ENCODE peak calls at places on chromosomes 12 and 14, in four cellular contexts. Y, I, S and T are unnamed samples.

GRCh38 chr14:79415726-79416125 is 795.6 kb downstream of the DIO2 start:
- DNase-seq in Y (no peak), I (no peak), S (no peak), T (no peak)

GRCh38 chr14:20001863-20002262 is at the start of gene OR4Q2:
- DNase-seq in Y (no peak), I (no peak), S (no peak), T (no peak)

GRCh38 chr14:88834883-88835431 is 10.5 kb downstream of the TTC8 start:
- DNase-seq in Y (no peak), I (no peak), S (no peak), T (peak; percentile 2)

GRCh38 chr12:46470975-46471374 is 98.4 kb upstream of the SLC38A2 start:
- DNase-seq in Y (no peak), I (no peak), S (no peak), T (no peak)

GRCh38 chr12:122333142-122334087 is 67.1 kb upstream of the VPS33A start:
- DNase-seq in Y (no peak), I (no peak), S (no peak), T (no peak)

GRCh38 chr14:35387713-35388579 is 16.6 kb downstream of the NFKBIA start:
- DNase-seq in Y (no peak), I (no peak), S (no peak), T (no peak)

GRCh38 chr12:106903241-106903950 is 52.3 kb upstream of the TMEM263 start:
- DNase-seq in Y (peak; percentile 88), I (peak; percentile 76), S (peak; percentile 41), T (peak; percentile 77)

GRCh38 chr14:81436296-81437138 is 36.4 kb upstream of the STON2 start:
- DNase-seq in Y (peak; percentile 77), I (peak; percentile 88), S (peak; percentile 28), T (peak; percentile 64)

GRCh38 chr14:61196792-61197191 is 84.3 kb downstream of the TMEM30B start:
- DNase-seq in Y (no peak), I (no peak), S (no peak), T (no peak)

GRCh38 chr12:22670762-22671161 is 45.8 kb downstream of the ETNK1 start:
- DNase-seq in Y (no peak), I (no peak), S (peak; percentile 4), T (peak; percentile 42)

GRCh38 chr14:75088566-75089373 is 19.3 kb downstream of the ZC2HC1C start:
- DNase-seq in Y (peak; percentile 63), I (no peak), S (peak; percentile 63), T (peak; percentile 82)

GRCh38 chr12:66662729-66663128 is 16.1 kb downstream of the GRIP1 start:
- DNase-seq in Y (no peak), I (no peak), S (no peak), T (no peak)

GRCh38 chr14:101789222-101789621 is 27.7 kb downstream of the PPP2R5C start:
- DNase-seq in Y (no peak), I (peak; percentile 52), S (no peak), T (no peak)

GRCh38 chr14:105075364-105076295 is 10.4 kb upstream of the GPR132 start:
- DNase-seq in Y (no peak), I (peak; percentile 82), S (no peak), T (no peak)

GRCh38 chr12:115185529-115185928 is 501.6 kb upstream of the TBX3 start:
- DNase-seq in Y (no peak), I (no peak), S (no peak), T (no peak)

GRCh38 chr14:74504874-74505617 is 11.5 kb downstream of the ISCA2 start:
- DNase-seq in Y (no peak), I (no peak), S (no peak), T (no peak)

GRCh38 chr12:76158518-76159321 is 74.2 kb upstream of the NAP1L1 start:
- DNase-seq in Y (peak; percentile 56), I (peak; percentile 28), S (peak; percentile 62), T (peak; percentile 86)

GRCh38 chr12:130628304-130628703 is 87.8 kb downstream of the RIMBP2 start:
- DNase-seq in Y (no peak), I (no peak), S (no peak), T (no peak)

GRCh38 chr12:15627995-15628945 is 160.9 kb downstream of the EPS8 start:
- DNase-seq in Y (no peak), I (no peak), S (no peak), T (peak; percentile 9)

GRCh38 chr12:94326727-94327126 is 132.9 kb downstream of the CEP83 start:
- DNase-seq in Y (no peak), I (no peak), S (no peak), T (no peak)

DNA sequence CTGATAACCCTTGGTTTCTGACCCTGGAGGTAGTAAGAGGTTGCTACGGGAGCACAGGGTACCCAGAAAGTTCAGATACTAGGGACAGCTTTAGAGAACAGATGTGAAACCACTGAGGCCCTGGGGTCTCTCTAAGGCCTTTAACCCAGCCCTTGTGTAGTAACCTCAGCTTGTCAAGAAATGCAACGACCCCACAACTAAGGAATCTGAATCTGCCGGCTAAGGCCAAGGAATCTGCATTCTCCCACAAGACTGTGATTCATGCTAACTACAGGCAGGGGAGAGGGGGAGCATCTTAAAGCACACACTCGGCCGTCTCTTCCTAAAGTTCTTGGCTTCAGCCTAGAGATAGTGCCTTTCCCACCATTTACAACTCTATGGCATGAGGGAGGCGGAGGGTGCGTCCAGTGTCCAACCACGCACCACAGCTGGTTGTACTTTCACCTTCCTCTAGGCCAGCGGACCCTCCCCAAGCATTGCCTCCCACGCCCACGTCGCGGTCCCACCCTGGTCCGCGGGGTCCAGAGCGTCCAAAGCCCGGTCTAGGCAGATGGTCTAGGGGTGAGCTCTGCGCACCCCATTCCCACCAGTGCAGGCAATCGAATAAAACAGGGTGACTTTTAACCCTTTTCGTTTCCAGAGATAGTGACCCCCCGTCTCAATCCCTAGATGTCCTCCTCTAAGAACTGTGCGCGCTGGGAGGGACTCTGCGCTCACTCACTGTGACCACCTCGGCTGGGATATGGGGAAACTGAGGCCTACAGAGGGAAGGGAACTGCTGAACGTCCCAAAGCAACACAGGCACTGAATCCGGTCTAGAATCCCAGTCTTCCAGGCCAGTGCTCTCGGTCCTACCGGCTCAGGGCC is 704 bp upstream of the VASH1 start:
- DNase-seq in Y (no peak), I (no peak), S (no peak), T (no peak)
- H3K4me3 ChIP-seq in Y (peak overlapping the region; percentile 81), I (peak overlapping the region; percentile 89), S (no peak overlapping the region), T (no peak overlapping the region)

GRCh38 chr14:33800735-33801163 is 150.1 kb downstream of the EGLN3 start:
- DNase-seq in Y (no peak), I (no peak), S (no peak), T (no peak)

GRCh38 chr14:33802737-33803136 is 148.1 kb downstream of the EGLN3 start:
- DNase-seq in Y (no peak), I (no peak), S (no peak), T (no peak)

GRCh38 chr14:33794791-33795300 is 156.0 kb downstream of the EGLN3 start:
- DNase-seq in Y (no peak), I (no peak), S (no peak), T (no peak)

GRCh38 chr14:33796356-33796755 is 154.5 kb downstream of the EGLN3 start:
- DNase-seq in Y (no peak), I (no peak), S (no peak), T (peak; percentile 2)

GRCh38 chr14:33799705-33800269 is 151.1 kb downstream of the EGLN3 start:
- DNase-seq in Y (peak; percentile 15), I (peak; percentile 30), S (no peak), T (peak; percentile 20)
- H3K4me3 ChIP-seq in Y (peak overlapping the region; percentile 26), I (peak overlapping the region; percentile 23), S (no peak overlapping the region), T (no peak overlapping the region)

GRCh38 chr12:990308-990648 is 745 bp upstream of the ERC1 start:
- DNase-seq in Y (peak; percentile 74), I (peak; percentile 78), S (peak; percentile 74), T (peak; percentile 63)

GRCh38 chr12:989751-990278 is 1.2 kb upstream of the ERC1 start:
- DNase-seq in Y (no peak), I (peak; percentile 34), S (peak; percentile 30), T (peak; percentile 14)

GRCh38 chr12:990649-991349 is at the start of gene ERC1:
- DNase-seq in Y (peak; percentile 88), I (peak; percentile 93), S (peak; percentile 88), T (peak; percentile 73)

GRCh38 chr12:989051-989450 is 2.0 kb upstream of the ERC1 start:
- DNase-seq in Y (no peak), I (no peak), S (no peak), T (no peak)

GRCh38 chr12:988616-989015 is 2.4 kb upstream of the ERC1 start:
- DNase-seq in Y (no peak), I (no peak), S (peak; percentile 8), T (no peak)
- H3K4me3 ChIP-seq in Y (no peak overlapping the region), I (no peak overlapping the region), S (peak overlapping the region; percentile 87), T (no peak overlapping the region)

GRCh38 chr14:32940066-32940651 is 1.5 kb downstream of the NPAS3 start:
- DNase-seq in Y (no peak), I (no peak), S (no peak), T (no peak)
- H3K4me3 ChIP-seq in Y (peak overlapping the region; percentile 51), I (peak overlapping the region; percentile 59), S (no peak overlapping the region), T (peak overlapping the region; percentile 50)

GRCh38 chr14:72782182-72782508 is 111.8 kb downstream of the DPF3 start:
- DNase-seq in Y (no peak), I (no peak), S (no peak), T (no peak)
- H3K4me3 ChIP-seq in Y (no peak overlapping the region), I (no peak overlapping the region), S (no peak overlapping the region), T (no peak overlapping the region)